ENCODE peak calls at places on chromosomes 5 and 9, in five cellular contexts. B is HFF-Myc; M is brain microvascular endothelial cell; F is germinal center; X is effector memory CD4-positive, alpha-beta T cell. N is an unnamed sample.
A peak's percentile ranks its signal among the peaks of the same experiment; 100 is the strongest.

GRCh38 chr5:157142317-157143126 is at the start of gene MED7:
- DNase-seq in B (peak; percentile 99), M (peak; percentile 98), F (peak; percentile 99), X (peak; percentile 92), N (peak; percentile 98)

GRCh38 chr5:149846021-149846420 is 98.6 kb downstream of the PDE6A start:
- DNase-seq in M (no peak), X (no peak), F (no peak), B (no peak), N (no peak)

GRCh38 chr5:1923341-1923740 is 40.6 kb upstream of the IRX4 start:
- DNase-seq in B (no peak), X (no peak), F (no peak), M (no peak), N (no peak)

GRCh38 chr5:154779105-154779504 is 23.9 kb downstream of the LARP1 start:
- DNase-seq in X (no peak), B (peak; percentile 40), F (no peak), M (peak; percentile 84), N (peak; percentile 77)

GRCh38 chr5:111389390-111390082 is 122.8 kb downstream of the STARD4 start:
- DNase-seq in B (peak; percentile 37), M (peak; percentile 56), F (no peak), X (no peak), N (no peak)

GRCh38 chr9:78958887-78959286 is 612.9 kb upstream of the TLE4 start:
- DNase-seq in M (no peak), B (no peak), F (no peak), X (no peak), N (no peak)

GRCh38 chr9:135804588-135805421 is 102.5 kb downstream of the CAMSAP1 start:
- DNase-seq in M (no peak), X (no peak), B (no peak), F (no peak), N (peak; percentile 8)

GRCh38 chr9:134476942-134477335 is 150.7 kb downstream of the RXRA start:
- DNase-seq in B (no peak), X (no peak), F (no peak), M (no peak), N (no peak)

GRCh38 chr9:134720136-134720753 is 78.6 kb downstream of the COL5A1 start:
- DNase-seq in F (no peak), X (no peak), B (no peak), M (no peak), N (no peak)

GRCh38 chr5:150175536-150175935 is 9.0 kb downstream of the CDX1 start:
- DNase-seq in X (no peak), M (no peak), B (no peak), F (peak; percentile 18), N (no peak)

GRCh38 chr5:1827410-1828397 is 26.5 kb downstream of the NDUFS6 start:
- DNase-seq in M (no peak), X (peak; percentile 5), B (no peak), F (peak; percentile 41), N (no peak)

GRCh38 chr5:74389531-74390305 is 250.8 kb downstream of the ENC1 start:
- DNase-seq in M (no peak), F (no peak), X (no peak), B (no peak), N (no peak)

GRCh38 chr5:79495311-79495710 is 18.6 kb downstream of the HOMER1 start:
- DNase-seq in B (no peak), X (no peak), F (no peak), M (peak; percentile 25), N (no peak)

GRCh38 chr5:95870105-95870672 is 47.7 kb upstream of the GLRX start:
- DNase-seq in X (no peak), B (no peak), M (peak; percentile 33), F (no peak), N (no peak)

GRCh38 chr5:179250561-179251225 is 94.6 kb downstream of the ADAMTS2 start:
- DNase-seq in B (no peak), F (no peak), X (no peak), M (no peak), N (no peak)

GRCh38 chr9:88388886-88389617 is 808 bp downstream of the SPIN1 start:
- DNase-seq in F (peak; percentile 58), X (no peak), B (no peak), M (peak; percentile 62), N (no peak)

GRCh38 chr5:138870611-138871010 is 4.5 kb downstream of the LRRTM2 start:
- DNase-seq in X (no peak), M (no peak), B (no peak), F (no peak), N (no peak)

GRCh38 chr9:105835721-105836120 is 141.4 kb downstream of the TMEM38B start:
- DNase-seq in X (no peak), M (no peak), F (no peak), B (no peak), N (no peak)

GRCh38 chr9:91412895-91413294 is 10.7 kb downstream of the NFIL3 start:
- DNase-seq in B (no peak), F (no peak), M (no peak), X (no peak), N (no peak)

GRCh38 chr9:18333157-18333556 is 140.8 kb upstream of the ADAMTSL1 start:
- DNase-seq in X (no peak), F (no peak), B (no peak), M (peak; percentile 71), N (no peak)

GRCh38 chr5:34053133-34053532 is 10.1 kb upstream of the C1QTNF3 start:
- DNase-seq in F (no peak), M (peak; percentile 63), X (no peak), B (peak; percentile 37), N (peak; percentile 30)

GRCh38 chr9:137069508-137070071 is 767 bp downstream of the SAPCD2 start:
- DNase-seq in F (no peak), B (no peak), X (no peak), M (no peak), N (no peak)

GRCh38 chr9:87464992-87465378 is 32.7 kb upstream of the DAPK1 start:
- DNase-seq in X (no peak), M (no peak), F (no peak), B (no peak), N (no peak)

GRCh38 chr9:72986522-72987116 is 33.8 kb upstream of the ALDH1A1 start:
- DNase-seq in M (no peak), F (no peak), B (no peak), X (no peak), N (no peak)

GRCh38 chr5:81633471-81633870 is 117.4 kb downstream of the SSBP2 start:
- DNase-seq in M (no peak), B (no peak), F (no peak), X (no peak), N (no peak)

GRCh38 chr9:110048473-110048975 is 159.4 kb downstream of the C9orf152 start:
- DNase-seq in F (peak; percentile 91), X (peak; percentile 64), B (no peak), M (peak; percentile 67), N (no peak)

GRCh38 chr9:112894699-112895098 is 4.0 kb upstream of the SLC46A2 start:
- DNase-seq in M (no peak), X (no peak), F (no peak), B (no peak), N (no peak)

GRCh38 chr5:100903036-100903887 is at the start of gene ST8SIA4:
- DNase-seq in B (no peak), M (peak; percentile 62), F (peak; percentile 83), X (peak; percentile 82), N (no peak)

GRCh38 chr5:134446938-134447337 is 35.3 kb upstream of the CDKN2AIPNL start:
- DNase-seq in F (peak; percentile 88), B (no peak), X (no peak), M (no peak), N (no peak)

GRCh38 chr9:15977438-15977837 is 424.6 kb downstream of the CCDC171 start:
- DNase-seq in B (no peak), F (no peak), X (no peak), M (no peak), N (no peak)

GRCh38 chr5:377326-377981 is 55.9 kb downstream of the AHRR start:
- DNase-seq in F (no peak), X (no peak), M (no peak), B (no peak), N (no peak)

GRCh38 chr9:74122661-74123060 is 374.5 kb upstream of the RORB start:
- DNase-seq in M (no peak), F (no peak), B (no peak), X (no peak), N (no peak)

GRCh38 chr9:75855509-75855908 is 35.0 kb upstream of the PCSK5 start:
- DNase-seq in M (peak; percentile 14), B (peak; percentile 3), X (no peak), F (no peak), N (no peak)

GRCh38 chr9:128121466-128121810 is 6.1 kb downstream of the PTGES2 start:
- DNase-seq in F (no peak), X (no peak), B (no peak), M (no peak), N (no peak)

GRCh38 chr5:147576646-147577535 is 67.0 kb upstream of the DPYSL3 start:
- DNase-seq in F (peak; percentile 17), M (peak; percentile 26), B (no peak), X (no peak), N (no peak)

GRCh38 chr9:113369583-113370140 is 7.1 kb downstream of the HDHD3 start:
- DNase-seq in X (no peak), M (no peak), F (no peak), B (no peak), N (no peak)

GRCh38 chr9:137082925-137083290 is 3.9 kb upstream of the MAN1B1 start:
- DNase-seq in B (no peak), X (no peak), M (no peak), F (no peak), N (no peak)

N was measured in non-pigmented ciliary epithelial cell.